ENCODE peak calls at places on chromosomes 5 and 9, in nine cellular contexts. Y, O, U, B, T, E, J, X and A are unnamed samples.

GRCh38 chr5:164532226-164532937 is 1027.0 kb downstream of the MAT2B start:
- DNase-seq in Y (no peak), O (no peak), U (no peak), B (no peak), T (no peak), E (no peak), J (no peak), X (no peak), A (no peak)

GRCh38 chr9:35277649-35278359 is 116.0 kb downstream of the UNC13B start:
- DNase-seq in Y (no peak), O (no peak), U (no peak), B (no peak), T (no peak), E (no peak), J (no peak), X (no peak), A (no peak)

GRCh38 chr9:36878986-36879982 is 154.8 kb downstream of the PAX5 start:
- DNase-seq in Y (no peak), O (no peak), U (no peak), B (no peak), T (no peak), E (no peak), J (no peak), X (no peak), A (peak)

GRCh38 chr5:175246242-175246891 is 197.6 kb downstream of the DRD1 start:
- DNase-seq in Y (no peak), O (peak), U (no peak), B (no peak), T (no peak), E (no peak), J (peak), X (no peak), A (no peak)

GRCh38 chr5:66367814-66368541 is 223.9 kb downstream of the SREK1 start:
- DNase-seq in Y (no peak), O (no peak), U (no peak), B (no peak), T (no peak), E (no peak), J (no peak), X (no peak), A (no peak)

GRCh38 chr9:111601237-111602018 is 2.0 kb upstream of the PTGR1 start:
- DNase-seq in Y (no peak), O (no peak), U (no peak), B (no peak), T (peak), E (no peak), J (no peak), X (no peak), A (no peak)

GRCh38 chr9:89949116-89949515 is 344.3 kb downstream of the GADD45G start:
- DNase-seq in Y (no peak), O (no peak), U (no peak), B (no peak), T (no peak), E (no peak), J (no peak), X (no peak), A (no peak)

GRCh38 chr5:139100825-139101224 is 97.3 kb downstream of the SIL1 start:
- DNase-seq in Y (no peak), O (no peak), U (no peak), B (no peak), T (no peak), E (no peak), J (no peak), X (no peak), A (no peak)

GRCh38 chr5:39561421-39561820 is 136.6 kb upstream of the DAB2 start:
- DNase-seq in Y (no peak), O (no peak), U (no peak), B (no peak), T (no peak), E (no peak), J (no peak), X (no peak), A (no peak)

GRCh38 chr9:109861499-109861898 is 81.5 kb downstream of the PALM2AKAP2 start:
- DNase-seq in Y (no peak), O (no peak), U (no peak), B (no peak), T (no peak), E (no peak), J (no peak), X (no peak), A (no peak)

GRCh38 chr9:115437418-115437817 is 319.5 kb upstream of the TNC start:
- DNase-seq in Y (no peak), O (no peak), U (no peak), B (no peak), T (no peak), E (no peak), J (no peak), X (no peak), A (no peak)

GRCh38 chr5:59351076-59351794 is 542.3 kb downstream of the PDE4D start:
- DNase-seq in Y (no peak), O (no peak), U (no peak), B (no peak), T (no peak), E (no peak), J (no peak), X (no peak), A (no peak)

GRCh38 chr5:134846641-134846960 is 833 bp downstream of the C5orf24 start:
- DNase-seq in Y (no peak), O (no peak), U (no peak), B (no peak), T (peak), E (no peak), J (peak), X (no peak), A (no peak)

GRCh38 chr5:131633830-131634229 is 1.2 kb downstream of the RAPGEF6 start:
- DNase-seq in Y (no peak), O (no peak), U (no peak), B (no peak), T (no peak), E (no peak), J (no peak), X (no peak), A (no peak)

GRCh38 chr5:172706796-172707195 is 64.2 kb downstream of the DUSP1 start:
- DNase-seq in Y (no peak), O (no peak), U (no peak), B (no peak), T (no peak), E (no peak), J (no peak), X (no peak), A (peak)

GRCh38 chr9:91119679-91120078 is 242.0 kb downstream of the AUH start:
- DNase-seq in Y (no peak), O (no peak), U (no peak), B (no peak), T (no peak), E (no peak), J (no peak), X (no peak), A (no peak)

GRCh38 chr9:120713257-120714087 is 798 bp downstream of the MEGF9 start:
- DNase-seq in Y (peak), O (no peak), U (no peak), B (no peak), T (no peak), E (peak), J (peak), X (no peak), A (peak)

GRCh38 chr5:107651326-107651725 is 19.4 kb downstream of the EFNA5 start:
- DNase-seq in Y (peak), O (no peak), U (no peak), B (no peak), T (no peak), E (no peak), J (no peak), X (no peak), A (no peak)

GRCh38 chr9:134968011-134968822 is 50.5 kb upstream of the FCN1 start:
- DNase-seq in Y (peak), O (no peak), U (no peak), B (peak), T (no peak), E (no peak), J (no peak), X (no peak), A (peak)

GRCh38 chr9:6620353-6620752 is 25.2 kb downstream of the GLDC start:
- DNase-seq in Y (no peak), O (no peak), U (no peak), B (no peak), T (no peak), E (no peak), J (no peak), X (no peak), A (no peak)

GRCh38 chr9:109769250-109769649 is 10.7 kb upstream of the PALM2AKAP2 start:
- DNase-seq in Y (no peak), O (no peak), U (no peak), B (no peak), T (no peak), E (no peak), J (no peak), X (no peak), A (no peak)

GRCh38 chr5:66206465-66206864 is 62.4 kb downstream of the SREK1 start:
- DNase-seq in Y (no peak), O (no peak), U (no peak), B (no peak), T (no peak), E (no peak), J (no peak), X (no peak), A (no peak)

GRCh38 chr9:135301271-135302263 is 178.0 kb upstream of the PPP1R26 start:
- DNase-seq in Y (no peak), O (no peak), U (no peak), B (no peak), T (no peak), E (no peak), J (no peak), X (no peak), A (peak)

GRCh38 chr5:164959761-164960160 is 1454.3 kb downstream of the MAT2B start:
- DNase-seq in Y (no peak), O (no peak), U (no peak), B (no peak), T (no peak), E (no peak), J (no peak), X (no peak), A (no peak)

GRCh38 chr5:144549580-144549979 is 378.9 kb downstream of the KCTD16 start:
- DNase-seq in Y (no peak), O (no peak), U (no peak), B (no peak), T (no peak), E (no peak), J (no peak), X (no peak), A (no peak)

GRCh38 chr5:178590141-178590923 is at the start of gene COL23A1:
- DNase-seq in Y (peak), O (no peak), U (peak), B (no peak), T (no peak), E (peak), J (peak), X (no peak), A (peak)

GRCh38 chr5:141306630-141307029 is 2.8 kb upstream of the SLC25A2 start:
- DNase-seq in Y (no peak), O (no peak), U (no peak), B (no peak), T (no peak), E (no peak), J (no peak), X (no peak), A (no peak)

GRCh38 chr9:14296462-14296861 is 17.5 kb downstream of the NFIB start:
- DNase-seq in Y (no peak), O (no peak), U (peak), B (no peak), T (no peak), E (no peak), J (no peak), X (no peak), A (no peak)

GRCh38 chr5:117414926-117415325 is 840.3 kb upstream of the SEMA6A start:
- DNase-seq in Y (no peak), O (no peak), U (no peak), B (no peak), T (no peak), E (no peak), J (no peak), X (no peak), A (no peak)

GRCh38 chr5:56950626-56951130 is 1.2 kb downstream of the MIER3 start:
- DNase-seq in Y (peak), O (peak), U (peak), B (peak), T (peak), E (peak), J (peak), X (peak), A (peak)

GRCh38 chr5:111518747-111519146 is 6.4 kb upstream of the STARD4 start:
- DNase-seq in Y (no peak), O (no peak), U (no peak), B (no peak), T (no peak), E (no peak), J (no peak), X (no peak), A (no peak)

GRCh38 chr5:155008669-155009068 is 4.9 kb upstream of the KIF4B start:
- DNase-seq in Y (no peak), O (no peak), U (no peak), B (no peak), T (peak), E (no peak), J (no peak), X (no peak), A (no peak)

GRCh38 chr5:115770466-115770865 is 46.0 kb downstream of the CDO1 start:
- DNase-seq in Y (peak), O (no peak), U (peak), B (no peak), T (peak), E (peak), J (no peak), X (no peak), A (no peak)

GRCh38 chr5:81805086-81805485 is 54.2 kb upstream of the SSBP2 start:
- DNase-seq in Y (no peak), O (no peak), U (no peak), B (no peak), T (no peak), E (no peak), J (no peak), X (no peak), A (no peak)

GRCh38 chr5:160357861-160358411 is 12.5 kb downstream of the C1QTNF2 start:
- DNase-seq in Y (no peak), O (no peak), U (no peak), B (no peak), T (no peak), E (no peak), J (no peak), X (no peak), A (no peak)

GRCh38 chr5:98110791-98111190 is 662.7 kb upstream of the RGMB start:
- DNase-seq in Y (no peak), O (no peak), U (no peak), B (no peak), T (no peak), E (no peak), J (no peak), X (no peak), A (no peak)

GRCh38 chr5:178069909-178070308 is 43.4 kb upstream of the N4BP3 start:
- DNase-seq in Y (peak), O (no peak), U (no peak), B (no peak), T (peak), E (peak), J (peak), X (no peak), A (peak)

GRCh38 chr9:112032733-112033132 is 136.1 kb downstream of the UGCG start:
- DNase-seq in Y (no peak), O (no peak), U (no peak), B (no peak), T (no peak), E (no peak), J (no peak), X (no peak), A (no peak)

GRCh38 chr5:32388429-32389111 is 56.0 kb downstream of the ZFR start:
- DNase-seq in Y (no peak), O (no peak), U (no peak), B (no peak), T (no peak), E (no peak), J (no peak), X (no peak), A (no peak)
- H3K27ac ChIP-seq in Y (no peak), O (peak), U (no peak), B (peak), T (no peak), E (no peak), J (no peak), X (no peak), A (no peak)

GRCh38 chr5:124654418-124654817 is 92.0 kb downstream of the ZNF608 start:
- DNase-seq in Y (no peak), O (no peak), U (no peak), B (no peak), T (no peak), E (peak), J (no peak), X (no peak), A (no peak)

GRCh38 chr5:124652892-124653441 is 93.5 kb downstream of the ZNF608 start:
- DNase-seq in Y (no peak), O (no peak), U (no peak), B (no peak), T (no peak), E (no peak), J (no peak), X (no peak), A (no peak)

GRCh38 chr5:124658867-124659557 is 87.4 kb downstream of the ZNF608 start:
- DNase-seq in Y (no peak), O (no peak), U (no peak), B (no peak), T (no peak), E (no peak), J (no peak), X (no peak), A (no peak)

GRCh38 chr5:124655211-124655880 is 91.1 kb downstream of the ZNF608 start:
- DNase-seq in Y (no peak), O (no peak), U (no peak), B (no peak), T (no peak), E (no peak), J (no peak), X (no peak), A (no peak)

GRCh38 chr5:124655943-124656459 is 90.4 kb downstream of the ZNF608 start:
- DNase-seq in Y (no peak), O (no peak), U (peak), B (no peak), T (peak), E (peak), J (peak), X (no peak), A (no peak)
- H3K4me3 ChIP-seq in Y (no peak), O (peak), U (no peak), B (no peak), T (no peak), E (no peak), J (no peak), X (no peak), A (no peak)

DNA sequence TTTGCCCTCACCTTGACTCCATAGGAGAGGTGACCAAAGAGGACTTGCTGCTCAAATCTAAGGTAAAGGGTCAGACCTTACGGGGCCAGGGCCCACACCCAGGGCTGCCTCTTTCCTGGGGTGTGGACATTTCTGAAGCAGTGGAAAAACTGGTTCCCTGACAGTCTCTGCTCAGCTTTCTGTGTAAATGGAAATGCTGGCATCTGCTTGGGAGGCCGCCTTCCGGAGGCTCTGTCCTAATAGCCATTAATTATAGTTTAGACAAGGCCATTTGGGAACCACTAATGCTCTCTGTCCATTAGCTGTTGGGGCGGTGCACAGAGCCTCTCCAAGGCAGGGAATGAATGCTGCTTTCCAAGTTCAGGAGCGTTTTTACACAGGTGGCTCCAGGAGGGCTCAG is 17.3 kb downstream of the USP20 start:
- DNase-seq in Y (no peak), O (no peak), U (no peak), B (no peak), T (no peak), E (no peak), J (no peak), X (no peak), A (no peak)
- TF ChIP-seq POLR2AphosphoS5 in Y (no peak), O (peak), U (no peak), B (no peak), T (no peak), E (no peak), J (no peak), X (no peak), A (no peak)

GRCh38 chr9:9614607-9615006 is 998.2 kb downstream of the PTPRD start:
- DNase-seq in Y (no peak), O (no peak), U (no peak), B (no peak), T (no peak), E (no peak), J (no peak), X (no peak), A (no peak)

GRCh38 chr9:9612755-9613154 is 1000.0 kb downstream of the PTPRD start:
- DNase-seq in Y (no peak), O (no peak), U (no peak), B (no peak), T (no peak), E (no peak), J (no peak), X (no peak), A (no peak)

GRCh38 chr9:9615086-9615485 is 997.7 kb downstream of the PTPRD start:
- DNase-seq in Y (no peak), O (no peak), U (no peak), B (peak), T (no peak), E (no peak), J (no peak), X (no peak), A (no peak)

GRCh38 chr9:9612270-9612669 is 1000.5 kb downstream of the PTPRD start:
- DNase-seq in Y (no peak), O (no peak), U (no peak), B (no peak), T (no peak), E (no peak), J (peak), X (peak), A (no peak)
- H3K27ac ChIP-seq in Y (no peak), O (no peak), U (no peak), B (no peak), T (no peak), E (no peak), J (no peak), X (no peak), A (no peak)

DNA sequence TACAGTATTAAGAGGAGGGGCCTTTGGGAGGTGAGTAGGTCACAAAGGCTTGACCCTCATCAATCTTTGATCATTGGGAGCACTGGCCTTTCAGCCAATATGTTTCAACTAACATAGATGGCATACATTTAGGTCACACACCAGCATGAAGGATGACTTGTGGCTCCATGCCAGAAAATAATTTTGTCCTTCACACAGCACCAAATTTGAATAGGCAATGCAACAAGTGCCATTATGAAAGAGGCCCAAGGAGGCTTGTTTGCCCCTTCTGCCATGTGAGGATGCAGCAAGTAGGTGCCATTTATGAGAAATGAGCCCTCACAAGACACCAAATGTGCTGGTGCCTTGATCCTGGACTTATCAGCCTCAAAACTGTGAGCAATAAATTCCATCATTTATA is 81.1 kb downstream of the JAKMIP2 start:
- DNase-seq in Y (no peak), O (no peak), U (no peak), B (no peak), T (no peak), E (no peak), J (no peak), X (no peak), A (no peak)
- H3K4me3 ChIP-seq in Y (no peak), O (no peak), U (no peak), B (no peak), T (no peak), E (no peak), J (no peak), X (no peak), A (no peak)

DNA sequence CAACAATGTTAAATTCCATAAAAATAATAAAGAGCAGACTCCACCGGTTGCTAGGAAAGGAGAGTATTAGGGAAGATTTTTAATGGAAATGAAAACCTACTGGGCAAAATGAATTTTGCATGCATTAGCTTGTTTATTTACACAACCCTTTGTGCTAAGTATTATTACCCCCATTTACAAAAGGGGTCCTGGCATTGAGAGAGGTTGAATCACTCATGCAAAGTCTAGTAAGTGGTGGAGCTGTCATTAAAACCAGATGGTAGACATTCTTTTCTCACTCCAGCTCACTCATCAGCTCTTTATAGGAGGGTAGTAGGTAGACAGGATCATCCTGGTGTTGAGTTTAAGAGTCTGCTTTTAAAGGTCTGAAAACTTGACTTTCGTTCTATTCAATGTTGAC is 395.1 kb downstream of the PLK2 start:
- DNase-seq in Y (no peak), O (no peak), U (no peak), B (no peak), T (no peak), E (no peak), J (no peak), X (no peak), A (no peak)
- TF ChIP-seq POLR2AphosphoS5 in Y (no peak), O (no peak), U (no peak), B (no peak), T (no peak), E (no peak), J (no peak), X (no peak), A (no peak)

DNA sequence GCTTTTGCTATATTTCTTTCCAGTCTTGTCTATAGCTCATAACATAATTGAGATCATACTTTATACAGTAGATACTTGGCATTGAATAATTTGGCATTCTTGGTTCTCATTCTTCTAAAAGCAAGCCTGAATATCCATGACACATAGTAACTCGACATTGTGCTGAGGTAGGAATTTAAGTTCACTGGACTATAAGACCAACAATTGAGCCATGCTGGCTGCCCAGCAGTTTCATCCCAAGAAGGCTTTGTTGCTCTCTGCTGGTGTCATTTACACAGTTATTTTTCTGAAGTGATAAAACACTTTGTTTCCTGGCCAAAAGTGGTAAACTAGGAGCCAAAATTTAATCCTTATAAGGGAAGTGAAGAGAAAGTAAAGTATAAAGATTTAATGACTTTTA is 192.0 kb downstream of the ADAMTSL1 start:
- DNase-seq in Y (no peak), O (no peak), U (no peak), B (no peak), T (no peak), E (no peak), J (no peak), X (no peak), A (no peak)
- H3K27ac ChIP-seq in Y (no peak), O (no peak), U (no peak), B (peak), T (no peak), E (no peak), J (no peak), X (no peak), A (no peak)